ENCODE peak calls at places on chromosome 6, in ten cellular contexts. One of them, this sample, is unnamed.
A peak's percentile ranks its signal among the peaks of the same experiment; 100 is the strongest.

GRCh38 chr6:44044154-44044539 is 83.1 kb downstream of the MRPL14 start:
- DNase-seq in CD8-positive, alpha-beta T cell: no peak
- DNase-seq in BJ: no peak
- DNase-seq in aorta: peak; percentile 24
- DNase-seq in GM23248: no peak
- DNase-seq in pancreas: no peak
- DNase-seq in sigmoid colon: no peak
- DNase-seq in ovary: no peak
- DNase-seq in GM12865: no peak
- DNase-seq in fibroblast of lung: no peak
- DNase-seq in this sample: no peak

GRCh38 chr6:170533792-170534191 is 19.3 kb downstream of the PSMB1 start:
- DNase-seq in sigmoid colon: no peak
- DNase-seq in aorta: no peak
- DNase-seq in ovary: no peak
- DNase-seq in GM12865: no peak
- DNase-seq in CD8-positive, alpha-beta T cell: no peak
- DNase-seq in BJ: no peak
- DNase-seq in fibroblast of lung: no peak
- DNase-seq in GM23248: no peak
- DNase-seq in pancreas: no peak
- DNase-seq in this sample: no peak

GRCh38 chr6:134678436-134678889 is 271.4 kb downstream of the ALDH8A1 start:
- DNase-seq in fibroblast of lung: peak; percentile 86
- DNase-seq in aorta: no peak
- DNase-seq in GM23248: no peak
- DNase-seq in ovary: peak; percentile 42
- DNase-seq in sigmoid colon: no peak
- DNase-seq in CD8-positive, alpha-beta T cell: no peak
- DNase-seq in pancreas: no peak
- DNase-seq in BJ: no peak
- DNase-seq in GM12865: no peak
- DNase-seq in this sample: peak; percentile 92

GRCh38 chr6:73200735-73201134 is 24.6 kb downstream of the KHDC1L start:
- DNase-seq in fibroblast of lung: peak; percentile 6
- DNase-seq in pancreas: no peak
- DNase-seq in aorta: no peak
- DNase-seq in CD8-positive, alpha-beta T cell: no peak
- DNase-seq in BJ: no peak
- DNase-seq in ovary: no peak
- DNase-seq in sigmoid colon: no peak
- DNase-seq in GM23248: peak; percentile 26
- DNase-seq in GM12865: no peak
- DNase-seq in this sample: no peak

GRCh38 chr6:136886110-136886509 is 36.0 kb upstream of the SLC35D3 start:
- DNase-seq in GM23248: peak; percentile 12
- DNase-seq in CD8-positive, alpha-beta T cell: no peak
- DNase-seq in BJ: no peak
- DNase-seq in GM12865: no peak
- DNase-seq in pancreas: no peak
- DNase-seq in aorta: no peak
- DNase-seq in ovary: no peak
- DNase-seq in fibroblast of lung: no peak
- DNase-seq in sigmoid colon: no peak
- DNase-seq in this sample: no peak

GRCh38 chr6:93017213-93017612 is 402.1 kb downstream of the EPHA7 start:
- DNase-seq in GM23248: no peak
- DNase-seq in CD8-positive, alpha-beta T cell: no peak
- DNase-seq in BJ: no peak
- DNase-seq in aorta: no peak
- DNase-seq in sigmoid colon: no peak
- DNase-seq in pancreas: no peak
- DNase-seq in GM12865: peak; percentile 5
- DNase-seq in ovary: no peak
- DNase-seq in fibroblast of lung: no peak
- DNase-seq in this sample: no peak

GRCh38 chr6:160678230-160678629 is 14.2 kb upstream of the LPA start:
- DNase-seq in aorta: no peak
- DNase-seq in ovary: no peak
- DNase-seq in sigmoid colon: no peak
- DNase-seq in fibroblast of lung: no peak
- DNase-seq in BJ: no peak
- DNase-seq in GM23248: no peak
- DNase-seq in CD8-positive, alpha-beta T cell: no peak
- DNase-seq in pancreas: no peak
- DNase-seq in GM12865: no peak
- DNase-seq in this sample: no peak

GRCh38 chr6:89501239-89501638 is 68.3 kb downstream of the ANKRD6 start:
- DNase-seq in fibroblast of lung: peak; percentile 21
- DNase-seq in BJ: no peak
- DNase-seq in CD8-positive, alpha-beta T cell: no peak
- DNase-seq in GM23248: no peak
- DNase-seq in ovary: no peak
- DNase-seq in pancreas: no peak
- DNase-seq in sigmoid colon: no peak
- DNase-seq in aorta: no peak
- DNase-seq in GM12865: no peak
- DNase-seq in this sample: no peak

GRCh38 chr6:43776115-43776798 is 6.2 kb downstream of the VEGFA start:
- DNase-seq in BJ: no peak
- DNase-seq in aorta: peak; percentile 18
- DNase-seq in ovary: no peak
- DNase-seq in pancreas: no peak
- DNase-seq in CD8-positive, alpha-beta T cell: no peak
- DNase-seq in sigmoid colon: peak; percentile 50
- DNase-seq in fibroblast of lung: no peak
- DNase-seq in GM12865: peak; percentile 44
- DNase-seq in GM23248: no peak
- DNase-seq in this sample: no peak

GRCh38 chr6:16136086-16136485 is 7.2 kb downstream of the MYLIP start:
- DNase-seq in ovary: no peak
- DNase-seq in pancreas: no peak
- DNase-seq in aorta: no peak
- DNase-seq in fibroblast of lung: no peak
- DNase-seq in CD8-positive, alpha-beta T cell: no peak
- DNase-seq in GM12865: no peak
- DNase-seq in GM23248: no peak
- DNase-seq in BJ: no peak
- DNase-seq in sigmoid colon: no peak
- DNase-seq in this sample: no peak

GRCh38 chr6:35052694-35053565 is 88.2 kb downstream of the TCP11 start:
- DNase-seq in aorta: peak; percentile 87
- DNase-seq in ovary: peak; percentile 60
- DNase-seq in BJ: no peak
- DNase-seq in GM12865: no peak
- DNase-seq in fibroblast of lung: peak; percentile 36
- DNase-seq in pancreas: no peak
- DNase-seq in CD8-positive, alpha-beta T cell: no peak
- DNase-seq in GM23248: peak; percentile 35
- DNase-seq in sigmoid colon: peak; percentile 88
- DNase-seq in this sample: peak; percentile 54

GRCh38 chr6:160930547-160931377 is 60.8 kb upstream of the MAP3K4 start:
- DNase-seq in GM12865: peak; percentile 61
- DNase-seq in GM23248: peak; percentile 92
- DNase-seq in CD8-positive, alpha-beta T cell: peak; percentile 5
- DNase-seq in aorta: peak; percentile 82
- DNase-seq in sigmoid colon: peak; percentile 89
- DNase-seq in BJ: peak; percentile 16
- DNase-seq in ovary: peak; percentile 86
- DNase-seq in fibroblast of lung: peak; percentile 76
- DNase-seq in pancreas: peak; percentile 91
- DNase-seq in this sample: peak; percentile 45

GRCh38 chr6:51559059-51559458 is 528.4 kb downstream of the PKHD1 start:
- DNase-seq in aorta: no peak
- DNase-seq in GM12865: peak; percentile 20
- DNase-seq in CD8-positive, alpha-beta T cell: no peak
- DNase-seq in ovary: no peak
- DNase-seq in GM23248: no peak
- DNase-seq in fibroblast of lung: no peak
- DNase-seq in pancreas: no peak
- DNase-seq in BJ: no peak
- DNase-seq in sigmoid colon: no peak
- DNase-seq in this sample: no peak

GRCh38 chr6:152054441-152054840 is 247.0 kb downstream of the ESR1 start:
- DNase-seq in GM23248: peak; percentile 81
- DNase-seq in pancreas: no peak
- DNase-seq in sigmoid colon: no peak
- DNase-seq in BJ: peak; percentile 62
- DNase-seq in CD8-positive, alpha-beta T cell: no peak
- DNase-seq in GM12865: peak; percentile 6
- DNase-seq in aorta: no peak
- DNase-seq in ovary: no peak
- DNase-seq in fibroblast of lung: peak; percentile 78
- DNase-seq in this sample: peak; percentile 5

GRCh38 chr6:35092362-35093117 is 48.6 kb downstream of the TCP11 start:
- DNase-seq in sigmoid colon: peak; percentile 83
- DNase-seq in CD8-positive, alpha-beta T cell: no peak
- DNase-seq in aorta: peak; percentile 75
- DNase-seq in GM12865: no peak
- DNase-seq in BJ: peak; percentile 40
- DNase-seq in fibroblast of lung: peak; percentile 85
- DNase-seq in GM23248: peak; percentile 80
- DNase-seq in pancreas: no peak
- DNase-seq in ovary: no peak
- DNase-seq in this sample: peak; percentile 77

GRCh38 chr6:126145386-126145785 is 159.0 kb downstream of the TRMT11 start:
- DNase-seq in CD8-positive, alpha-beta T cell: no peak
- DNase-seq in sigmoid colon: no peak
- DNase-seq in pancreas: no peak
- DNase-seq in GM23248: no peak
- DNase-seq in GM12865: no peak
- DNase-seq in BJ: no peak
- DNase-seq in ovary: no peak
- DNase-seq in fibroblast of lung: no peak
- DNase-seq in aorta: no peak
- DNase-seq in this sample: no peak
- H3K4me3 ChIP-seq in CD8-positive, alpha-beta T cell: no peak overlapping the region
- H3K4me3 ChIP-seq in sigmoid colon: no peak overlapping the region
- H3K4me3 ChIP-seq in pancreas: no peak overlapping the region
- H3K4me3 ChIP-seq in GM23248: no peak overlapping the region
- H3K4me3 ChIP-seq in GM12865: no peak overlapping the region
- H3K4me3 ChIP-seq in BJ: no peak overlapping the region
- H3K4me3 ChIP-seq in ovary: no peak overlapping the region
- H3K4me3 ChIP-seq in fibroblast of lung: no peak overlapping the region
- H3K4me3 ChIP-seq in aorta: no peak overlapping the region
- H3K4me3 ChIP-seq in this sample: no peak overlapping the region

DNA sequence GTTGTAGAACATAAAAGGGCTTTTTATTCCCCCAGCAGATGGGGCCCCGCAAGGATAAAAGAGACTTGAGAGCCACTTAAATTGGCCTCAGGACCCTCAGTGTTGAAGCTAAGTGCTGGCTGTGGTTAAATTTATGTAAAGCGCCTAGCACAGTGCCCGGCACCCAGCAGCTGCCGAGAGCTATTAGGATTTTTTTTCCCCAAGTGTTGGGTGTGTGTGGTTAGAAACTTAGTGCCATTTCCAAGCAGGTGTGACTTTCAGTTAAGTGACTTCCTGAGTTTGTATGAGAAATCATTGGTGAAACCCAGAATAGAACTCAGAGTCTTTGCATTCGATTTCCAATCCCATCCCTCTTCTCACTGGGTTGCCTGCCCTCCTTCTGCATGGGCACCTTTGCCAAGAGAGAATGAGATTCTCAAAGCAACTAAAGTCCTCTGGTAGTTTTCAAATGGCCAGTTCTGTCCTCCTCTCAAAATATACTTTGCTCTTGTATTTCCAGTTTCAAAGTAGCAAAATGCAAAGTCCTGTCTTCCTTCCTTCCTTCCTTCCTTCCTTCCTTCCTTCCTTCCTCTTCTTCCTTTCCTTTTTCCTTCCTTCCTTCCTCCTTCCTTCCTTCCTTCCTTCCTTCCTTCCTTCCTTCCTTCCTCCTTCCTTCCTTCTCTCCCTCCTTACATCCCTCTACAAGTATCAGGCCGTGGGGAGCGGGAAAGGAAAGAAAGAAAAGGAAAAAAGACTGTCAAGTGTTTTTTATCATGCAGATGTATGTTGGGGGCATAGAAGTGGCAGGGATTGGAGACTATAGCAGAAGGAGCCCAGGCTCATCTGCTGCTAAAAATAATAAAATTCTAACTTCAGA is 265.0 kb downstream of the CD83 start:
- DNase-seq in GM12865: peak; percentile 31
- DNase-seq in aorta: no peak
- DNase-seq in BJ: no peak
- DNase-seq in GM23248: no peak
- DNase-seq in fibroblast of lung: no peak
- DNase-seq in pancreas: no peak
- DNase-seq in CD8-positive, alpha-beta T cell: no peak
- DNase-seq in ovary: no peak
- DNase-seq in sigmoid colon: no peak
- DNase-seq in this sample: no peak
- H3K4me3 ChIP-seq in GM12865: no peak overlapping the region
- H3K4me3 ChIP-seq in aorta: no peak overlapping the region
- H3K4me3 ChIP-seq in BJ: no peak overlapping the region
- H3K4me3 ChIP-seq in GM23248: no peak overlapping the region
- H3K4me3 ChIP-seq in fibroblast of lung: no peak overlapping the region
- H3K4me3 ChIP-seq in pancreas: no peak overlapping the region
- H3K4me3 ChIP-seq in CD8-positive, alpha-beta T cell: no peak overlapping the region
- H3K4me3 ChIP-seq in ovary: no peak overlapping the region
- H3K4me3 ChIP-seq in sigmoid colon: no peak overlapping the region
- H3K4me3 ChIP-seq in this sample: no peak overlapping the region

GRCh38 chr6:32195902-32196681 is 3.6 kb upstream of the GPSM3 start:
- DNase-seq in pancreas: peak; percentile 94
- DNase-seq in fibroblast of lung: peak; percentile 91
- DNase-seq in GM12865: peak; percentile 91
- DNase-seq in GM23248: peak; percentile 89
- DNase-seq in ovary: peak; percentile 97
- DNase-seq in CD8-positive, alpha-beta T cell: no peak
- DNase-seq in aorta: peak; percentile 95
- DNase-seq in sigmoid colon: peak; percentile 97
- DNase-seq in BJ: no peak
- DNase-seq in this sample: peak; percentile 79
- H3K4me3 ChIP-seq in pancreas: peak overlapping the region; percentile 58
- H3K4me3 ChIP-seq in fibroblast of lung: peak overlapping the region; percentile 70
- H3K4me3 ChIP-seq in GM12865: peak overlapping the region; percentile 86
- H3K4me3 ChIP-seq in GM23248: peak overlapping the region; percentile 82
- H3K4me3 ChIP-seq in ovary: peak overlapping the region; percentile 83
- H3K4me3 ChIP-seq in CD8-positive, alpha-beta T cell: peak overlapping the region; percentile 85
- H3K4me3 ChIP-seq in aorta: peak overlapping the region; percentile 86
- H3K4me3 ChIP-seq in sigmoid colon: peak overlapping the region; percentile 77
- H3K4me3 ChIP-seq in BJ: peak overlapping the region; percentile 81
- H3K4me3 ChIP-seq in this sample: peak overlapping the region; percentile 93

DNA sequence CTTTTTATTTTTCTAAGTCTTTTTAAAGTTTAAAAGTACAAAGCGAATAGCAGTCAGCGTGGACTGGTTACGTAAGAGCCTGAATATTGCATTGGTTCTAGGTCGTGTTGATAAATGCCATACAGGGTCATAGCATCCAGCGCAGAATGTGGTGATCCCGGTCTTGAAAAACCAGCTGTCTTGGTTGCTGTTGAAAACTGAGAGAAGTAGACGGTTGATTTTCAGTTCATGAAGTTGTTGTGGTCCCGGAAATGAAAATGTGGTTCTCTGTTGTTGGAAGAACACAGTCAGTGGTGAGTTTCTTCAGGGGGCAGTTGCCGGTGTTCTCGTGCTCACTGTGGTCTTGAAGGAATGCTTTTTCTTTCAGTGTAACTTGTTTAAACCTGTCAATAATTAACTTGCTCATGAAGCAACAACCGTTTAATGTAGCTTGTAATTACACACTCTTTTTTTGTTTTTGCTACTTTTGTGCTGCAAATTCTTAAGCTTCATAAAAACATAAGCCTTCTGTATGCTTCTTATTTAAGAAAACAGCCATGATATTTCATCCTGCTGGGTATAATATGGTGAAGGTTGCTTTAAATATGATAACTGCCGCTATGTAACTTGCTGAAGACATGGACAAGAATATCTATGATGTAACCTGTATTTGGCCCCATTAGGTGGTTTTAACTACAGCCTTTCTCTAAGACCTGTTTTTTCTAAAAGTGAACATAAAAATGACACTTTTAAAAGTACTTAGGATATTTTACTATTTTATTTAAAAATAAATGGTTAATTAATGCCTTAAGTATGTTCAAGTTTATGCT is 64.8 kb upstream of the KIF25 start:
- DNase-seq in sigmoid colon: no peak
- DNase-seq in ovary: no peak
- DNase-seq in GM23248: no peak
- DNase-seq in fibroblast of lung: no peak
- DNase-seq in GM12865: no peak
- DNase-seq in aorta: no peak
- DNase-seq in CD8-positive, alpha-beta T cell: no peak
- DNase-seq in pancreas: no peak
- DNase-seq in BJ: no peak
- DNase-seq in this sample: no peak
- H3K4me3 ChIP-seq in sigmoid colon: no peak overlapping the region
- H3K4me3 ChIP-seq in ovary: no peak overlapping the region
- H3K4me3 ChIP-seq in GM23248: no peak overlapping the region
- H3K4me3 ChIP-seq in fibroblast of lung: no peak overlapping the region
- H3K4me3 ChIP-seq in GM12865: no peak overlapping the region
- H3K4me3 ChIP-seq in aorta: no peak overlapping the region
- H3K4me3 ChIP-seq in CD8-positive, alpha-beta T cell: no peak overlapping the region
- H3K4me3 ChIP-seq in pancreas: peak overlapping the region; percentile 11
- H3K4me3 ChIP-seq in BJ: no peak overlapping the region
- H3K4me3 ChIP-seq in this sample: no peak overlapping the region

This sample was measured in skeletal muscle cell.